ENCODE peak calls at places on chromosomes 2 and 18, in four cellular contexts. A, H, T and J are unnamed samples.

GRCh38 chr2:234288974-234289455 is 207.9 kb downstream of the ARL4C start:
- DNase-seq in A (peak; percentile 75), T (no peak), H (peak; percentile 68), J (peak; percentile 75)

GRCh38 chr2:240936106-240936505 is 30.0 kb downstream of the CROCC2 start:
- DNase-seq in T (no peak), A (no peak), H (no peak), J (no peak)

GRCh38 chr2:46142546-46143329 is 154.5 kb upstream of the EPAS1 start:
- DNase-seq in A (no peak), T (no peak), H (no peak), J (no peak)

GRCh38 chr2:128477026-128477820 is 158.6 kb upstream of the HS6ST1 start:
- DNase-seq in T (no peak), H (no peak), A (no peak), J (no peak)

GRCh38 chr2:126368778-126369177 is 287.2 kb upstream of the GYPC start:
- DNase-seq in T (no peak), A (no peak), H (no peak), J (no peak)

GRCh38 chr18:74251297-74252031 is 40.3 kb downstream of the CYB5A start:
- DNase-seq in H (no peak), A (peak; percentile 49), T (no peak), J (no peak)

GRCh38 chr18:1760901-1761300 is 810.4 kb downstream of the METTL4 start:
- DNase-seq in A (no peak), H (no peak), T (no peak), J (no peak)

GRCh38 chr2:45128580-45128997 is 119.3 kb upstream of the SIX2 start:
- DNase-seq in H (no peak), T (no peak), A (no peak), J (no peak)

GRCh38 chr18:9066358-9066757 is 36.1 kb upstream of the NDUFV2 start:
- DNase-seq in T (no peak), A (no peak), H (no peak), J (no peak)

GRCh38 chr2:242060212-242060835 is 190.8 kb downstream of the RTP5 start:
- DNase-seq in T (no peak), A (no peak), H (no peak), J (no peak)

GRCh38 chr2:138610201-138610945 is 108.8 kb downstream of the SPOPL start:
- DNase-seq in H (no peak), A (no peak), T (no peak), J (no peak)

GRCh38 chr2:38148501-38148900 is 72.5 kb upstream of the CYP1B1 start:
- DNase-seq in A (peak; percentile 81), T (no peak), H (no peak), J (no peak)

GRCh38 chr2:168663993-168664392 is 138.4 kb upstream of the NOSTRIN start:
- DNase-seq in A (no peak), T (no peak), H (no peak), J (no peak)

GRCh38 chr2:55085113-55085713 is 35.0 kb upstream of the RTN4 start:
- DNase-seq in A (no peak), T (no peak), H (no peak), J (no peak)

GRCh38 chr18:79552696-79553095 is 126.9 kb upstream of the CTDP1 start:
- DNase-seq in H (no peak), T (no peak), A (no peak), J (no peak)
- TF ChIP-seq FOXK2 in H (no peak), T (no peak), A (no peak), J (no peak)

DNA sequence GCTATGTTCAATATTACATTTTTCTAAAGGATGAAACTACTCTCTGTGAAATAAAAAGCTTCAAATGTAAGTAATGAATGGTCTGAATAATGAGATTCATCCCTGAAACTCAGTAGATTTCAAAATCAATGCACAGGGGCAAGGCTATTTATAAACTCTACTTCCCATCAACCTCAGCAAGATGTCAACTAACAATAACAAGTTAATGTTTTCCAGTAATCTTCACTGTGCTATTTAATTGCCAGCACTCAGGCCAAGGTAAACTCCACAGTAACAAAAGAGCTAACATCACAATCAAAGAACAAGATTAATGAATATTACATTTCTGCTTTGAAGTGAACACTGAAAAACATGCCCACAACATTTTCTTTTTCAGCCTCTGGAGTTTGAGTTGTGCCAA is 144.3 kb upstream of the ZFP36L2 start:
- DNase-seq in T (no peak), H (no peak), A (no peak), J (no peak)
- TF ChIP-seq FOXM1 in T (no peak), H (no peak), A (no peak), J (no peak)

GRCh38 chr18:22337878-22338277 is 79.8 kb downstream of the CTAGE1 start:
- DNase-seq in T (no peak), H (no peak), A (no peak), J (no peak)
- TF ChIP-seq FOXK2 in T (no peak), H (no peak), A (no peak), J (no peak)

GRCh38 chr2:132670104-132670960 is at the start of gene LYPD1:
- DNase-seq in T (no peak), A (no peak), H (no peak), J (peak; percentile 19)

GRCh38 chr2:132667716-132668115 is 2.3 kb downstream of the LYPD1 start:
- DNase-seq in A (no peak), T (no peak), H (no peak), J (no peak)

GRCh38 chr2:132668189-132668833 is 1.7 kb downstream of the LYPD1 start:
- DNase-seq in A (no peak), H (no peak), T (no peak), J (peak; percentile 39)

GRCh38 chr2:132669854-132670103 is 226 bp downstream of the LYPD1 start:
- DNase-seq in A (no peak), H (no peak), T (no peak), J (peak; percentile 42)

DNA sequence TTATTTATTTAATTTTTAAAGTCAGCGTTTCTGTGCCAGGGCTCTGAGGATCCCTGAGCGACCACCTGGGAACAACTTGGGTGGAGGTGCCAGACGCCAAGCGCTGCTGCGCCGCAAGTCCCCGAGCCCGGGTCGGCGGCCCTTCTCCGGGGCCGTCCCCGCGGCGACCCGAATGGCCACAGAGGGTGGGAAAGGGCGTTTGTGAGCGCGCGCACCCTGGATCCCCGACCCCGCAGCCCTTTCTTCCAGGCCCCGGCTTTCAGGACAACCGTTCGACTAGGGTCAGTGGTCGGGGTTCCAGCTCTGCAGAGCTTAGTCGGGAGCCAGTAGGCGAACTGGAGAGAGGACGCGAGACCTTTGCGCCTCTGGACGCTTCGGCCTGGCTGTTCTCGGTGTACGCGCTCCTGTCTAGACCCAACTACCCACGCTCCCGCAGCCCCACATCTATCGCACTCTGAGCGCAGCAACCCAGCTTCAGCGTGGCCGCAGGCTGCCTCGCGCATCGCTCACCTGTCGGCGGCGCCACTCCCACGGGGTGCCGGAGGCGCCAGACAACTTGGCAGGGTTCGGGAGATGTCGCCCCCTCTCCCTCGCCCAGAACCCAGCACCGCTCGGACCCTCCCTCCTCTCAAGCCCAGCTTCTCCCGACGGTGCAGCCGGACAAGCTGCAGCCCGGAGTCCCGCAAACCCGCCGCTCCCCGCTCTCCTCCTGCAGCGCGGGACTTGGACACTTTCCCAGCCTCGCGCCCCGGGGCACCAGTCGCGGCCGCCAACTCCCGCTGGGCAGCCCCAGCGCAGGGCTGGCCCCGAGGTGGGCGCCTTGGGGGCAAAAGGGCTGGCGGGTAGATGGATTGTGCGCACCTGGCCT is 785 bp downstream of the LYPD1 start:
- DNase-seq in T (no peak), H (no peak), A (no peak), J (peak; percentile 21)
- TF ChIP-seq FOXM1 in T (no peak), H (no peak), A (no peak), J (no peak)